ENCODE peak calls at places on chromosome 10, in four cellular contexts. M is brain microvascular endothelial cell, O is BJ, K is sigmoid colon. V is an unnamed sample.
A peak's percentile ranks its signal among the peaks of the same experiment; 100 is the strongest.

GRCh38 chr10:102394079-102394800 is 1.3 kb upstream of the NFKB2 start:
- DNase-seq in K (peak; percentile 98), O (peak; percentile 51), M (peak; percentile 92), V (peak; percentile 64)

GRCh38 chr10:51918921-51919325 is 219.5 kb upstream of the CSTF2T start:
- DNase-seq in O (no peak), M (no peak), K (no peak), V (no peak)

GRCh38 chr10:45427305-45427955 is 53.4 kb downstream of the ALOX5 start:
- DNase-seq in O (no peak), K (no peak), M (no peak), V (no peak)

GRCh38 chr10:34474060-34474376 is 341.1 kb downstream of the PARD3 start:
- DNase-seq in K (no peak), O (no peak), M (no peak), V (peak; percentile 23)

GRCh38 chr10:26386800-26387199 is 51.3 kb upstream of the APBB1IP start:
- DNase-seq in O (no peak), M (no peak), K (no peak), V (no peak)

GRCh38 chr10:19778996-19779395 is 37.2 kb upstream of the PLXDC2 start:
- DNase-seq in K (no peak), O (no peak), M (no peak), V (no peak)

GRCh38 chr10:132450466-132450824 is 53.4 kb downstream of the PWWP2B start:
- DNase-seq in O (no peak), M (no peak), K (no peak), V (no peak)

GRCh38 chr10:125016611-125017202 is 74.8 kb downstream of the ZRANB1 start:
- DNase-seq in K (peak; percentile 89), M (no peak), O (no peak), V (no peak)

GRCh38 chr10:33955676-33956075 is 621.2 kb upstream of the NRP1 start:
- DNase-seq in K (no peak), M (no peak), O (no peak), V (no peak)

GRCh38 chr10:80184291-80184690 is 21.0 kb downstream of the ANXA11 start:
- DNase-seq in M (no peak), K (no peak), O (no peak), V (no peak)

GRCh38 chr10:74585231-74586087 is 240.9 kb upstream of the KAT6B start:
- DNase-seq in K (no peak), O (no peak), M (no peak), V (peak; percentile 36)

GRCh38 chr10:76550806-76551205 is 1086.8 kb downstream of the KCNMA1 start:
- DNase-seq in O (peak; percentile 37), M (no peak), K (no peak), V (no peak)

GRCh38 chr10:3148994-3149393 is 23.6 kb downstream of the PITRM1 start:
- DNase-seq in K (no peak), M (no peak), O (no peak), V (no peak)

GRCh38 chr10:130222381-130222780 is 86.2 kb downstream of the GLRX3 start:
- DNase-seq in K (peak; percentile 27), M (no peak), O (no peak), V (no peak)

GRCh38 chr10:22715290-22715625 is 880 bp upstream of the PIP4K2A start:
- DNase-seq in M (no peak), O (no peak), K (no peak), V (no peak)

GRCh38 chr10:122656741-122657140 is 42.9 kb downstream of the C10orf120 start:
- DNase-seq in K (peak; percentile 39), O (no peak), M (no peak), V (no peak)

GRCh38 chr10:12181065-12181775 is 14.5 kb downstream of the NUDT5 start:
- DNase-seq in K (no peak), O (no peak), M (peak; percentile 40), V (no peak)

GRCh38 chr10:38010150-38010903 is at the start of gene ZNF33A:
- DNase-seq in K (peak; percentile 96), M (peak; percentile 82), O (peak; percentile 52), V (peak; percentile 69)

GRCh38 chr10:100562806-100563293 is 27.1 kb downstream of the HIF1AN start:
- DNase-seq in K (no peak), M (peak; percentile 23), O (no peak), V (peak; percentile 9)

GRCh38 chr10:60666221-60666620 is 112.1 kb upstream of the CDK1 start:
- DNase-seq in K (no peak), O (no peak), M (no peak), V (no peak)

GRCh38 chr10:109880886-109881467 is 42.3 kb downstream of the XPNPEP1 start:
- DNase-seq in M (no peak), K (no peak), O (no peak), V (no peak)

GRCh38 chr10:124087672-124088634 is 5.4 kb downstream of the CHST15 start:
- DNase-seq in M (no peak), O (no peak), K (peak; percentile 86), V (no peak)

GRCh38 chr10:35335718-35336083 is 608 bp upstream of the CCNY start:
- DNase-seq in M (no peak), K (no peak), O (no peak), V (no peak)

GRCh38 chr10:6416892-6417512 is 163.1 kb downstream of the PRKCQ start:
- DNase-seq in K (no peak), M (peak; percentile 32), O (no peak), V (no peak)

DNA sequence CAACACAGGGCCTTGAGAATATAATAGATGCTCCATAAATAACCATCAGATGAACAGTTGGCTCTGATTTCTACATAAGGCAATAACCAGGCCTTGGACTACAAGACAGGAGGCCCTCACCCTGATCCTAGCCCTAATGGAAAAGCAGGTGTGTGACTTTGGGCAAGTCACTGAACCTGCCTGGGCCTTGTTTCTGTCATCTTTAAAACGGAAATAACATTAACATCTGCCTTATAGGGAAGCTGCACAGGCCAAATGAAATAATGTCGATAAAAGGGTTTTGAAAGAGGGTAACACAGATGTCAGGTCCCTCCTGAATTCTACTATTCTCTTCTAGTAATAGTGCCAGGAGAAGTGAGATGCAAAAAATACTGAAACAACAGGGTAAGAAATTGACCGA is 20.7 kb downstream of the PIK3AP1 start:
- DNase-seq in K (no peak), O (no peak), M (no peak), V (no peak)
- H3K4me3 ChIP-seq in K (no peak overlapping the region), O (no peak overlapping the region), M (no peak overlapping the region), V (no peak overlapping the region)

GRCh38 chr10:32142646-32143045 is 86.4 kb upstream of the KIF5B start:
- DNase-seq in K (no peak), O (peak; percentile 14), M (peak; percentile 16), V (no peak)

GRCh38 chr10:32140403-32140802 is 84.2 kb upstream of the KIF5B start:
- DNase-seq in K (no peak), M (no peak), O (no peak), V (no peak)

GRCh38 chr10:32143302-32143847 is 87.2 kb upstream of the KIF5B start:
- DNase-seq in K (no peak), O (no peak), M (no peak), V (no peak)

GRCh38 chr10:32141018-32141807 is 85.0 kb upstream of the KIF5B start:
- DNase-seq in K (no peak), O (no peak), M (no peak), V (no peak)

GRCh38 chr10:32139223-32140073 is 83.2 kb upstream of the KIF5B start:
- DNase-seq in M (peak; percentile 93), O (peak; percentile 85), K (peak; percentile 89), V (peak; percentile 63)
- TF ChIP-seq CTCF in M (peak; percentile 22), O (peak; percentile 29), K (no peak), V (peak; percentile 29)

GRCh38 chr10:104642001-104642270 is 846 bp downstream of the SORCS3 start:
- DNase-seq in K (no peak), O (no peak), M (no peak), V (no peak)

GRCh38 chr10:104639595-104640338 is 1.3 kb upstream of the SORCS3 start:
- DNase-seq in O (no peak), K (no peak), M (no peak), V (no peak)

GRCh38 chr10:104641150-104642000 is at the start of gene SORCS3:
- DNase-seq in O (no peak), K (no peak), M (no peak), V (no peak)

GRCh38 chr10:104640339-104641149 is 546 bp upstream of the SORCS3 start:
- DNase-seq in O (no peak), M (no peak), K (no peak), V (no peak)

DNA sequence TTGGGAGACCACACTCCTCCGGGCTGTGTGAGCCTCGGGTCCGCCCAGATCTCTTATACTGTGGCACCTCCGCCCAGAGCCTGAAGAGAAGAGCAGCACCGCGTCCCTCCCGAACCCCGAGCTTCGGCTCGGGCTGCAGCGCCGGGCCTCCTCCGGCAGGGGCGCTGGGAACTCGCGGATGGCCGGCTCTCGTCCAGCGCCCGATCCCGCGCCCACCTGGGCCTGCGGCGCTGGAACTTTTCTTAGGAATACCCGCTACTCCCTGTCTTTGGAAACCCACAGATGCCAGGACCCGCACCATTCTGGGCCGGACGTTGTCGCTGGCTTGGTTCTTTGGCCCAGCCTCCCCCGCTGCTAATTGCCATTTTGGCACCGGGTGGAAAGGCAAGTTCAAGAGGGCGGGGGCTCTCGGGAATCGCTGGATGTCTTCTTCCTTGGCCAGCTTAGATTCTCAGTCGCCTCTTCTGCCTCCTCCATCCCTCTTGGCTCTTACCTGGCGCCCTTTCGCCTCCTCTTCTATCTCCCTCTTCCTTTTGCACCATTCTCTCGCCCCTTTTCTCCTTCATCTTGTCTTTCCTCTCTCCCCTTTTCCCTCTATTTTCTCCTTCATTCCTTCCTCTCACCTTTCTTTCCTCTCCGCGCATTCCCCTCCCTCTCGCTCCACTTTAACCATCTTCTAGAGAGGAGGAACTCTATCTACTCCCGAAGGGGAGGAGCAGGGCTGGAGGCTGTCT is 2.1 kb upstream of the SORCS3 start:
- DNase-seq in O (no peak), K (no peak), M (no peak), V (no peak)
- H3K4me3 ChIP-seq in O (no peak overlapping the region), K (peak overlapping the region; percentile 18), M (no peak overlapping the region), V (peak overlapping the region; percentile 44)

DNA sequence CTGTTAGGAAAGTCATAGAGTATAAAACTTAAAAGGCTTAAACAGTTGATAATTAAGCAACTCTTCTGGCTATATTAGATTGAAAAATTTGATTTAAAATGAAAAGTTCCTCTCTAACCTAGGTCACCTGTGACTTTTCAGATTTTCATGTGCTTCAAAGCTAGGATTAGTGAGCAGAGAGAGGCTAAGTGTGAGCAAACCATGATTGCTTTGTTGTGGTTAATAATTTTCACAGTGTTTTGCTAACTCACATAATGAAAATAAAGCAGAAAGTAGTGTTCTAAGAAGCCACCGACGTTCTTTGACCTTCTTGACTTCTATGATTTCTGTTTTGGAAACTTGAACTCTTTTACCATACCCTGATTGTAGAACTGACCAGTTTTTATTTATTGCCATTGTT is 75.5 kb upstream of the OIT3 start:
- DNase-seq in O (no peak), M (no peak), K (no peak), V (no peak)
- TF ChIP-seq CTCF in O (no peak), M (no peak), K (no peak), V (no peak)

GRCh38 chr10:133527779-133528271 is 662 bp downstream of the CYP2E1 start:
- DNase-seq in M (no peak), K (no peak), O (no peak), V (no peak)
- H3K4me3 ChIP-seq in M (no peak overlapping the region), K (no peak overlapping the region), O (peak overlapping the region; percentile 19), V (no peak overlapping the region)

GRCh38 chr10:83562381-83562780 is 576.9 kb upstream of the GHITM start:
- DNase-seq in K (no peak), O (no peak), M (no peak), V (no peak)
- TF ChIP-seq CTCF in K (no peak), O (no peak), M (no peak), V (no peak)